ENCODE peak calls at places on chromosomes 12 and 14, in seven cellular contexts. U is stimulated activated CD8-positive, alpha-beta memory T cell treated with anti-CD3 and anti-CD28 coated beads, Interleukin-4, amount 100 ng/mL, for 4 hours; T is GM23248; Z is left cardiac atrium; V is neural crest cell; D is activated naive CD8-positive, alpha-beta T cell treated with anti-CD3 and anti-CD28 coated beads, Interleukin-2, amount 10 ng/mL, durations not matched to agents 7 days and 5 days; G is GM12865. H is an unnamed sample.

GRCh38 chr12:93379432-93380308 is 1.9 kb downstream of the NUDT4 start:
- DNase-seq in Z (no peak), V (no peak), G (no peak), D (no peak), U (no peak), T (peak; percentile 56), H (no peak)

GRCh38 chr12:109760031-109760929 is 46.7 kb downstream of the FAM222A start:
- DNase-seq in T (no peak), Z (peak; percentile 53), D (peak; percentile 18), V (no peak), G (no peak), U (no peak), H (no peak)

GRCh38 chr12:92055877-92056276 is 89.8 kb downstream of the BTG1 start:
- DNase-seq in Z (no peak), V (no peak), G (no peak), D (no peak), U (peak; percentile 25), T (no peak), H (no peak)

GRCh38 chr12:14157129-14157747 is 175.8 kb upstream of the GRIN2B start:
- DNase-seq in D (no peak), G (peak; percentile 95), V (no peak), U (no peak), T (no peak), Z (no peak), H (no peak)

GRCh38 chr14:62667515-62667914 is 377.7 kb downstream of the KCNH5 start:
- DNase-seq in G (no peak), D (no peak), V (no peak), Z (no peak), T (no peak), U (no peak), H (no peak)

GRCh38 chr12:52590021-52590420 is 11.2 kb downstream of the KRT72 start:
- DNase-seq in G (no peak), D (no peak), T (no peak), V (no peak), U (no peak), Z (no peak), H (no peak)

GRCh38 chr12:53737951-53738833 is 10.9 kb upstream of the CALCOCO1 start:
- DNase-seq in V (no peak), G (no peak), T (no peak), U (no peak), Z (no peak), D (peak; percentile 60), H (no peak)

GRCh38 chr14:28576523-28576922 is 190.1 kb upstream of the FOXG1 start:
- DNase-seq in T (no peak), V (no peak), G (no peak), U (no peak), D (no peak), Z (no peak), H (no peak)

GRCh38 chr12:107436376-107436775 is 249.2 kb upstream of the PWP1 start:
- DNase-seq in V (no peak), Z (no peak), T (peak; percentile 72), D (no peak), G (no peak), U (no peak), H (no peak)

GRCh38 chr14:61566537-61567225 is 128.6 kb upstream of the HIF1A start:
- DNase-seq in U (no peak), Z (no peak), T (peak; percentile 86), D (no peak), G (no peak), V (no peak), H (no peak)

GRCh38 chr12:41566703-41567102 is 378.6 kb downstream of the PDZRN4 start:
- DNase-seq in D (no peak), Z (no peak), T (no peak), V (no peak), G (no peak), U (no peak), H (no peak)

GRCh38 chr14:103716091-103716801 is 636 bp downstream of the ZFYVE21 start:
- DNase-seq in G (no peak), D (peak; percentile 65), V (no peak), U (no peak), Z (peak; percentile 62), T (peak; percentile 75), H (no peak)

GRCh38 chr12:93059288-93059687 is 130.2 kb upstream of the EEA1 start:
- DNase-seq in V (no peak), G (no peak), Z (no peak), U (no peak), D (no peak), T (no peak), H (no peak)

GRCh38 chr14:103816991-103817390 is 30.4 kb downstream of the PPP1R13B start:
- DNase-seq in D (no peak), V (no peak), Z (no peak), U (no peak), T (no peak), G (no peak), H (no peak)

GRCh38 chr12:43307126-43307525 is 244.9 kb downstream of the ADAMTS20 start:
- DNase-seq in U (no peak), D (no peak), G (no peak), V (no peak), T (no peak), Z (no peak), H (no peak)

GRCh38 chr14:73386342-73386741 is 72.0 kb downstream of the NUMB start:
- DNase-seq in Z (no peak), V (no peak), G (no peak), U (no peak), T (peak; percentile 41), D (no peak), H (peak; percentile 65)

GRCh38 chr12:32084017-32084688 is 22.5 kb upstream of the BICD1 start:
- DNase-seq in U (no peak), Z (no peak), D (no peak), T (no peak), G (no peak), V (no peak), H (no peak)

GRCh38 chr14:23206422-23207145 is 23.1 kb upstream of the SLC7A8 start:
- DNase-seq in G (no peak), T (no peak), V (no peak), D (no peak), Z (no peak), U (no peak), H (no peak)

GRCh38 chr12:125014526-125014925 is 21.1 kb downstream of the BRI3BP start:
- DNase-seq in T (no peak), D (no peak), Z (no peak), U (no peak), V (no peak), G (no peak), H (no peak)

GRCh38 chr12:15563683-15564082 is 225.5 kb downstream of the EPS8 start:
- DNase-seq in Z (no peak), G (no peak), T (peak; percentile 87), U (no peak), V (no peak), D (no peak), H (no peak)

GRCh38 chr14:70896981-70897380 is 10.3 kb upstream of the PCNX1 start:
- DNase-seq in G (no peak), T (peak; percentile 45), V (no peak), U (no peak), Z (no peak), D (no peak), H (no peak)

GRCh38 chr14:65704412-65704811 is 291.9 kb downstream of the FUT8 start:
- DNase-seq in T (peak; percentile 81), V (no peak), D (no peak), G (no peak), Z (no peak), U (no peak), H (no peak)

GRCh38 chr12:5083955-5084849 is 40.5 kb downstream of the KCNA5 start:
- DNase-seq in U (no peak), V (peak; percentile 65), D (no peak), G (peak; percentile 67), T (peak; percentile 67), Z (no peak), H (no peak)

GRCh38 chr14:94680498-94681288 is 68.5 kb downstream of the SERPINA3 start:
- DNase-seq in D (no peak), G (no peak), T (no peak), V (no peak), U (no peak), Z (no peak), H (no peak)

GRCh38 chr12:497501-498160 is 37.9 kb downstream of the B4GALNT3 start:
- DNase-seq in V (no peak), G (no peak), U (no peak), T (no peak), D (no peak), Z (no peak), H (no peak)

GRCh38 chr12:106046947-106047346 is 91.8 kb downstream of the NUAK1 start:
- DNase-seq in Z (no peak), G (no peak), U (no peak), D (no peak), T (no peak), V (no peak), H (no peak)